ENCODE peak calls at places on chromosomes 16 and 17, in seven cellular contexts. B is EH, G is activated T-cell treated with anti-CD3 and anti-CD28 coated beads for 4 hours, F is AG09319, X is NCI-H146, Q is T47D, H is GM13976. R is an unnamed sample.
A peak's percentile ranks its signal among the peaks of the same experiment; 100 is the strongest.

GRCh38 chr16:49851468-49851787 is 4.5 kb downstream of the ZNF423 start:
- DNase-seq in B (no peak), G (no peak), F (no peak), X (no peak), Q (no peak), H (no peak), R (no peak)

GRCh38 chr17:13228711-13229110 is 210.9 kb upstream of the ELAC2 start:
- DNase-seq in B (no peak), G (no peak), F (no peak), X (no peak), Q (no peak), H (no peak), R (no peak)

GRCh38 chr16:66984902-66985311 is 3.5 kb upstream of the CES4A start:
- DNase-seq in B (no peak), G (peak; percentile 45), F (no peak), X (no peak), Q (no peak), H (no peak), R (no peak)

GRCh38 chr16:47016700-47017133 is 43.2 kb upstream of the DNAJA2 start:
- DNase-seq in B (no peak), G (no peak), F (no peak), X (no peak), Q (no peak), H (peak; percentile 79), R (peak; percentile 80)

GRCh38 chr17:17712268-17712924 is 31.1 kb downstream of the RAI1 start:
- DNase-seq in B (peak; percentile 87), G (no peak), F (peak; percentile 59), X (no peak), Q (no peak), H (peak; percentile 73), R (peak; percentile 87)

GRCh38 chr17:82349287-82349701 is 9.8 kb upstream of the TEX19 start:
- DNase-seq in B (peak; percentile 68), G (no peak), F (peak; percentile 82), X (no peak), Q (no peak), H (no peak), R (no peak)

GRCh38 chr16:79811541-79811940 is 211.0 kb upstream of the MAF start:
- DNase-seq in B (no peak), G (no peak), F (no peak), X (no peak), Q (no peak), H (no peak), R (no peak)

GRCh38 chr16:3814755-3815154 is 65.8 kb downstream of the CREBBP start:
- DNase-seq in B (no peak), G (no peak), F (no peak), X (no peak), Q (no peak), H (no peak), R (no peak)

GRCh38 chr17:57009737-57010445 is 32.0 kb downstream of the SCPEP1 start:
- DNase-seq in B (peak; percentile 48), G (peak; percentile 27), F (no peak), X (peak; percentile 58), Q (peak; percentile 78), H (peak; percentile 77), R (peak; percentile 76)

GRCh38 chr17:81726004-81726403 is 13.9 kb downstream of the SLC25A10 start:
- DNase-seq in B (no peak), G (no peak), F (no peak), X (no peak), Q (no peak), H (no peak), R (no peak)

GRCh38 chr16:55532227-55532626 is 23.4 kb downstream of the LPCAT2 start:
- DNase-seq in B (no peak), G (no peak), F (no peak), X (no peak), Q (no peak), H (no peak), R (no peak)

GRCh38 chr16:5903153-5903552 is 805.6 kb upstream of the EEF2KMT start:
- DNase-seq in B (no peak), G (no peak), F (no peak), X (no peak), Q (no peak), H (no peak), R (no peak)

GRCh38 chr16:53913082-53913870 is 209.3 kb downstream of the FTO start:
- DNase-seq in B (peak; percentile 90), G (no peak), F (peak; percentile 69), X (no peak), Q (no peak), H (no peak), R (no peak)

GRCh38 chr17:51365090-51365489 is 104.7 kb downstream of the UTP18 start:
- DNase-seq in B (no peak), G (no peak), F (no peak), X (no peak), Q (no peak), H (no peak), R (no peak)

GRCh38 chr17:8954339-8954738 is 11.2 kb downstream of the PIK3R5 start:
- DNase-seq in B (no peak), G (peak; percentile 50), F (no peak), X (no peak), Q (no peak), H (peak; percentile 50), R (peak; percentile 87)

R was measured in GM12865.